ENCODE peak calls at places on chromosomes 2 and 18, in four cellular contexts. One of them, this sample, is unnamed.

GRCh38 chr2:108632748-108633147 is 86.5 kb upstream of the RANBP2 start:
- DNase-seq in substantia nigra: no peak
- DNase-seq in uterus: no peak
- DNase-seq in NCI-H1105: peak; percentile 75
- DNase-seq in this sample: peak; percentile 94

GRCh38 chr2:190785380-190785779 is 95.2 kb upstream of the GLS start:
- DNase-seq in substantia nigra: no peak
- DNase-seq in uterus: no peak
- DNase-seq in NCI-H1105: no peak
- DNase-seq in this sample: no peak

GRCh38 chr2:11310212-11310611 is 34.2 kb downstream of the ROCK2 start:
- DNase-seq in substantia nigra: no peak
- DNase-seq in uterus: no peak
- DNase-seq in NCI-H1105: no peak
- DNase-seq in this sample: no peak

GRCh38 chr2:207337234-207338219 is 171.8 kb upstream of the KLF7 start:
- DNase-seq in substantia nigra: no peak
- DNase-seq in uterus: no peak
- DNase-seq in NCI-H1105: no peak
- DNase-seq in this sample: no peak

GRCh38 chr2:70046534-70046933 is 40.7 kb upstream of the PCBP1 start:
- DNase-seq in substantia nigra: no peak
- DNase-seq in uterus: no peak
- DNase-seq in NCI-H1105: no peak
- DNase-seq in this sample: no peak

GRCh38 chr2:217834057-217834620 is 168.7 kb downstream of the TNS1 start:
- DNase-seq in substantia nigra: no peak
- DNase-seq in uterus: no peak
- DNase-seq in NCI-H1105: no peak
- DNase-seq in this sample: no peak

GRCh38 chr18:56815926-56816325 is 164.8 kb downstream of the WDR7 start:
- DNase-seq in substantia nigra: no peak
- DNase-seq in uterus: no peak
- DNase-seq in NCI-H1105: no peak
- DNase-seq in this sample: no peak

GRCh38 chr18:11976882-11977281 is 4.4 kb upstream of the IMPA2 start:
- DNase-seq in substantia nigra: no peak
- DNase-seq in uterus: no peak
- DNase-seq in NCI-H1105: no peak
- DNase-seq in this sample: no peak

GRCh38 chr2:43950383-43951008 is 45.3 kb downstream of the LRPPRC start:
- DNase-seq in substantia nigra: no peak
- DNase-seq in uterus: no peak
- DNase-seq in NCI-H1105: peak; percentile 36
- DNase-seq in this sample: no peak

GRCh38 chr2:233817305-233817980 is 36.9 kb downstream of the HJURP start:
- DNase-seq in substantia nigra: no peak
- DNase-seq in uterus: no peak
- DNase-seq in NCI-H1105: no peak
- DNase-seq in this sample: no peak

GRCh38 chr2:11067221-11068078 is 87.8 kb upstream of the SLC66A3 start:
- DNase-seq in substantia nigra: no peak
- DNase-seq in uterus: no peak
- DNase-seq in NCI-H1105: no peak
- DNase-seq in this sample: no peak

GRCh38 chr2:126882736-126883660 is 15.7 kb upstream of the TEX51 start:
- DNase-seq in substantia nigra: no peak
- DNase-seq in uterus: no peak
- DNase-seq in NCI-H1105: no peak
- DNase-seq in this sample: no peak

GRCh38 chr2:165952600-165953210 is 871 bp downstream of the TTC21B start:
- DNase-seq in substantia nigra: no peak
- DNase-seq in uterus: no peak
- DNase-seq in NCI-H1105: no peak
- DNase-seq in this sample: no peak

GRCh38 chr18:55523001-55523400 is 65.0 kb downstream of the TCF4 start:
- DNase-seq in substantia nigra: no peak
- DNase-seq in uterus: no peak
- DNase-seq in NCI-H1105: no peak
- DNase-seq in this sample: no peak

GRCh38 chr2:29212009-29212408 is 96.8 kb downstream of the CLIP4 start:
- DNase-seq in substantia nigra: no peak
- DNase-seq in uterus: no peak
- DNase-seq in NCI-H1105: no peak
- DNase-seq in this sample: no peak

GRCh38 chr2:113015655-113016054 is 10.4 kb downstream of the IL36A start:
- DNase-seq in substantia nigra: no peak
- DNase-seq in uterus: no peak
- DNase-seq in NCI-H1105: no peak
- DNase-seq in this sample: no peak

GRCh38 chr2:110732422-110733413 is at the start of gene ACOXL:
- DNase-seq in substantia nigra: no peak
- DNase-seq in uterus: no peak
- DNase-seq in NCI-H1105: peak; percentile 28
- DNase-seq in this sample: no peak

GRCh38 chr2:212245868-212246267 is 292.7 kb downstream of the ERBB4 start:
- DNase-seq in substantia nigra: no peak
- DNase-seq in uterus: no peak
- DNase-seq in NCI-H1105: no peak
- DNase-seq in this sample: no peak

GRCh38 chr2:161031516-161031915 is 128.7 kb upstream of the TANK start:
- DNase-seq in substantia nigra: no peak
- DNase-seq in uterus: no peak
- DNase-seq in NCI-H1105: no peak
- DNase-seq in this sample: no peak

This sample was measured in NCI-H2081 treated with DMSO at 0.1 percent for 48 hours.